ENCODE peak calls at places on chromosomes 11 and 22, in six cellular contexts. G is neuronal stem cell; N is A549; E is CD4-positive, CD25-positive, alpha-beta regulatory T cell; J is kidney; B is tibial nerve. Y is an unnamed sample.

GRCh38 chr22:37082251-37082650 is 27.3 kb downstream of the TMPRSS6 start:
- DNase-seq in G (no peak), N (no peak), E (no peak), J (no peak), B (no peak), Y (no peak)

GRCh38 chr11:38169286-38169685 is 1571.2 kb upstream of the RAG2 start:
- DNase-seq in G (no peak), N (no peak), E (no peak), J (no peak), B (no peak), Y (no peak)

GRCh38 chr11:65308281-65308891 is 6.3 kb upstream of the CDC42EP2 start:
- DNase-seq in G (no peak), N (no peak), E (no peak), J (peak; percentile 82), B (no peak), Y (no peak)

GRCh38 chr11:106077609-106078517 is at the start of gene AASDHPPT:
- DNase-seq in G (no peak), N (peak; percentile 59), E (peak; percentile 2), J (no peak), B (peak; percentile 13), Y (peak; percentile 15)

GRCh38 chr11:124115782-124116616 is 749 bp downstream of the VWA5A start:
- DNase-seq in G (no peak), N (no peak), E (no peak), J (peak; percentile 72), B (no peak), Y (no peak)

GRCh38 chr22:30922151-30922611 is 46.4 kb downstream of the MORC2 start:
- DNase-seq in G (no peak), N (peak; percentile 23), E (peak; percentile 77), J (peak; percentile 93), B (no peak), Y (no peak)

GRCh38 chr22:49971232-49972162 is 10.9 kb downstream of the PIM3 start:
- DNase-seq in G (no peak), N (peak; percentile 84), E (no peak), J (peak; percentile 95), B (peak; percentile 61), Y (no peak)

GRCh38 chr11:107591098-107591445 is at the start of gene ELMOD1:
- DNase-seq in G (peak; percentile 61), N (peak; percentile 12), E (no peak), J (peak; percentile 79), B (no peak), Y (no peak)

GRCh38 chr11:34182921-34183685 is 77.7 kb downstream of the NAT10 start:
- DNase-seq in G (no peak), N (no peak), E (no peak), J (peak; percentile 22), B (no peak), Y (no peak)

DNA sequence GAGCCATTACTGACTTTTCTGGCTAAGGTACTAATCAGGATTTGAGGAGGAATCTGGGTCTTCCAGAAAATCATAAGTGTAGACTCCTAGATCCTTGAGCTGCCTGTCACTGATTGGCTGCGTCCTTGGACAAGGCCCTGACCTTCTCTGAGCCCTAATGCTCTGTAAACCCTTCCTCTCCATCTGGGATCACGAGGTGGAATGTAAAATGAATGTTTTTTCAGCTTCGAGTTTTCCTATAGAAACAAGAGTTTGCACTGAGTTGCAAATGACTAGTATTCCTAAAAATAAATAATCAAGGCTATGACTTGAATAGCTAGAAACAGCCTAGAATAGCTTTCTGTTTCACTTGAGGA is 1.1 kb upstream of the DIXDC1 start:
- DNase-seq in G (no peak), N (no peak), E (no peak), J (no peak), B (no peak), Y (no peak)
- H3K4me3 ChIP-seq in G (no peak overlapping the region), N (peak overlapping the region; percentile 71), E (peak overlapping the region; percentile 70), J (no peak overlapping the region), B (peak overlapping the region; percentile 49), Y (no peak overlapping the region)

DNA sequence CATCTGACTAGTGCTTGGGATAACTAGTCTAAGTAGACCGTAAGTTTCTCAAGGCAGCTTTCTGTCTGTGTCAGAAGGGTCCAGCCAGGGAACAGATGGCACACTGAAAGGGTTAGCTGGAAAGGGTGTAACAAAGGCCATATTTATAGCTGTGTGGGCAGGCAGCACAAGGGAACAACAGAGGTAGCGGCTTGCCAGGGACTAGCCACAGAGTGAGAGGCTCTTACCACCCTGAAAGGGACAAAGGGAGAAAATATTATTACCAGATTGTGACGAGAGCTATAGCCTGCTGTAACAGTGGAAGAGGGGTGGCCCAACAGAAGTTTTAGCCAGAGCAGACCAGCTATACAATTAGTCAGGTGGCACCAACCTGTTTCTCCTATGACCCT is 129.4 kb downstream of the CCDC34 start:
- DNase-seq in G (no peak), N (no peak), E (no peak), J (no peak), B (no peak), Y (no peak)
- H3K4me3 ChIP-seq in G (no peak overlapping the region), N (no peak overlapping the region), E (no peak overlapping the region), J (no peak overlapping the region), B (no peak overlapping the region), Y (no peak overlapping the region)

GRCh38 chr22:46244771-46245170 is 5.3 kb downstream of the CDPF1 start:
- DNase-seq in G (no peak), N (no peak), E (no peak), J (no peak), B (no peak), Y (no peak)

GRCh38 chr22:46247443-46247975 is 2.6 kb downstream of the CDPF1 start:
- DNase-seq in G (no peak), N (no peak), E (no peak), J (no peak), B (no peak), Y (no peak)

GRCh38 chr22:46246178-46246577 is 3.9 kb downstream of the CDPF1 start:
- DNase-seq in G (no peak), N (no peak), E (no peak), J (no peak), B (no peak), Y (no peak)

GRCh38 chr22:46242023-46242422 is 8.1 kb downstream of the CDPF1 start:
- DNase-seq in G (no peak), N (no peak), E (no peak), J (no peak), B (no peak), Y (no peak)

GRCh38 chr22:46245515-46245914 is 4.6 kb downstream of the CDPF1 start:
- DNase-seq in G (no peak), N (no peak), E (no peak), J (peak; percentile 86), B (no peak), Y (no peak)
- H3K4me3 ChIP-seq in G (no peak overlapping the region), N (no peak overlapping the region), E (no peak overlapping the region), J (peak overlapping the region; percentile 8), B (no peak overlapping the region), Y (no peak overlapping the region)

GRCh38 chr11:8806974-8807373 is 104.0 kb upstream of the AKIP1 start:
- DNase-seq in G (no peak), N (no peak), E (no peak), J (no peak), B (no peak), Y (no peak)

GRCh38 chr11:8809185-8809584 is 101.8 kb upstream of the AKIP1 start:
- DNase-seq in G (no peak), N (no peak), E (no peak), J (no peak), B (no peak), Y (no peak)

GRCh38 chr11:8809605-8810272 is 101.2 kb upstream of the AKIP1 start:
- DNase-seq in G (no peak), N (no peak), E (no peak), J (no peak), B (no peak), Y (peak; percentile 28)

GRCh38 chr11:8808226-8808585 is 102.8 kb upstream of the AKIP1 start:
- DNase-seq in G (no peak), N (no peak), E (no peak), J (no peak), B (no peak), Y (no peak)

DNA sequence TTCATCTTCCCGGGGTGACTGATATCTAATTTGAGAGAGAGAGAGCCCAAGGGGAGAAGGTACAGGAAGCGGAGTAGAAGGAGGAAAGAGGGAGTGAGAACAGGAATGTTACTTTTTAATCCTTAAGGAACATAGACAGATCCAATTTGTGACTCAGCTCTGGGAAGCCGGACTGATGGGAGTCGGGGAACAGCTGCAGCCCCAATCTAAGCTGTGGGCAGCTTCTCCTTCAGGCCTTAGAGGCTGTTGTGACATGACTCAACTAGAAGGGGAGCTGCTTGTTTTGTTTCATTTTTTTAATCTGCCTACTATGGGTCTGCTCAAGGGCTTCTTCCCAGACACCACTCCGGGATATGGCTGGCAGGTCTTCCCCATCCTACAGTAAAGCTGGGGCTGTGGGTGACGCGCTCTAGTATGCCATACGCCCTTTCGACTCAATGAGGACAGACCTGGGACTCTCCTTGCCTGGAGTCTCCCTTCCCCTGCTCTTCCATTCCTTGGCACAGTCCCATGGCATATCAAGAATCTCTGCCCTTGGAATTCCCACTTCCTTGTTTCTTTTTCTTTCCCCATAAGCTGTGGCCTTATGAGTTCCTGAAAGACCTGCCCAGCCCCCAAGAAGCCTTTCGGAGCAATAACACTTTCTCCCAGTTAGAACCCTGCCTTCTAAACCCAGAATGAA is 103.3 kb upstream of the AKIP1 start:
- DNase-seq in G (no peak), N (no peak), E (no peak), J (peak; percentile 72), B (peak; percentile 30), Y (no peak)
- H3K4me3 ChIP-seq in G (no peak overlapping the region), N (no peak overlapping the region), E (no peak overlapping the region), J (peak overlapping the region; percentile 37), B (no peak overlapping the region), Y (no peak overlapping the region)

DNA sequence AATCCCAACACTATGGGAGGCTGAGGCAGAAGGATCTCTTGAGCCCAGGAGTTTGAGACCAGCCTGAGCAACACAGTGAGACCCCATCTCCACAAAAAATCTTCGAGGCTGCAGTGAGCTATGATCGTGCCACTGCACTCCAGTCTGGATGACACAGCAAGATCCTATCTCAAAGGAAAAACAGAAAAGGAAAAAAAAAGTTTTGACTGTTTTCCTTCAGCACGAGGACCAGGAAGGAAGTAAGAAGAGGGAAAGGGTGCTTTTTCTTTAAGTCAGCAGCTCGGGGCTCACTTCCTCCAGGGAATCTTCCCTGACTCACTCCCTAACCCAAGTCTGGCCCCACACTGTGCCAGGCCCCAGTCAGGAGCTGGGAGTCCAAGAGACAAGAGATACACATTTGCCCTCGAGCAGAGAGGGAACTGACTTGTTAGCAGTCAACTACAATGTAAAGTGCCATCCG is 14.2 kb downstream of the ARRB1 start:
- DNase-seq in G (no peak), N (peak; percentile 50), E (no peak), J (no peak), B (no peak), Y (no peak)
- H3K4me3 ChIP-seq in G (no peak overlapping the region), N (no peak overlapping the region), E (no peak overlapping the region), J (no peak overlapping the region), B (no peak overlapping the region), Y (no peak overlapping the region)

GRCh38 chr11:81647374-81647773 is 1086.3 kb downstream of the FAM181B start:
- DNase-seq in G (no peak), N (no peak), E (no peak), J (no peak), B (no peak), Y (no peak)
- H3K4me3 ChIP-seq in G (no peak overlapping the region), N (no peak overlapping the region), E (no peak overlapping the region), J (no peak overlapping the region), B (no peak overlapping the region), Y (no peak overlapping the region)